ENCODE peak calls at places on chromosomes 1 and 21, in five cellular contexts. M is fibroblast of pulmonary artery, L is left ventricle myocardium inferior, A is right lobe of liver, W is cardiac fibroblast. X is an unnamed sample.

GRCh38 chr1:2468041-2468472 is 8.0 kb upstream of the PLCH2 start:
- DNase-seq in W (peak), M (peak), L (no peak), A (no peak), X (peak)

GRCh38 chr1:244099258-244099930 is 48.3 kb downstream of the ZBTB18 start:
- DNase-seq in M (no peak), W (no peak), L (no peak), A (no peak), X (no peak)

GRCh38 chr1:33231166-33231565 is 25.1 kb upstream of the ZNF362 start:
- DNase-seq in L (no peak), M (no peak), W (no peak), A (no peak), X (no peak)

GRCh38 chr1:237851209-237851845 is 39.4 kb downstream of the ZP4 start:
- DNase-seq in W (peak), L (no peak), A (peak), M (peak), X (peak)

GRCh38 chr1:106063510-106063909 is 993.0 kb upstream of the PRMT6 start:
- DNase-seq in W (no peak), M (no peak), A (no peak), L (no peak), X (no peak)

GRCh38 chr1:171653796-171654704 is 1.6 kb upstream of the MYOC start:
- DNase-seq in M (peak), W (peak), A (peak), L (no peak), X (peak)

GRCh38 chr1:97797403-97798183 is 123.2 kb downstream of the DPYD start:
- DNase-seq in A (no peak), W (peak), L (peak), M (peak), X (peak)

GRCh38 chr1:198598796-198599321 is 40.0 kb upstream of the PTPRC start:
- DNase-seq in M (no peak), L (no peak), A (no peak), W (no peak), X (no peak)

GRCh38 chr1:15722836-15723542 is 13.1 kb upstream of the SLC25A34 start:
- DNase-seq in L (no peak), M (no peak), W (no peak), A (no peak), X (no peak)

GRCh38 chr1:2159124-2159523 is 35.4 kb downstream of the FAAP20 start:
- DNase-seq in A (no peak), M (no peak), L (no peak), W (no peak), X (no peak)

GRCh38 chr1:230165526-230165925 is 98.5 kb downstream of the GALNT2 start:
- DNase-seq in M (no peak), L (no peak), A (no peak), W (no peak), X (no peak)

GRCh38 chr1:200253774-200254495 is 155.9 kb downstream of the ZNF281 start:
- DNase-seq in A (no peak), W (no peak), M (no peak), L (no peak), X (no peak)

GRCh38 chr1:54549181-54549924 is 1.3 kb downstream of the ACOT11 start:
- DNase-seq in L (peak), A (no peak), W (no peak), M (no peak), X (no peak)

GRCh38 chr1:54546651-54547348 is 1.2 kb upstream of the ACOT11 start:
- DNase-seq in W (no peak), M (no peak), A (no peak), L (no peak), X (no peak)

GRCh38 chr1:54545916-54546635 is 2.0 kb upstream of the ACOT11 start:
- DNase-seq in W (no peak), M (no peak), L (no peak), A (no peak), X (no peak)

GRCh38 chr1:54548389-54549044 is 489 bp downstream of the ACOT11 start:
- DNase-seq in A (no peak), W (no peak), M (no peak), L (no peak), X (no peak)

DNA sequence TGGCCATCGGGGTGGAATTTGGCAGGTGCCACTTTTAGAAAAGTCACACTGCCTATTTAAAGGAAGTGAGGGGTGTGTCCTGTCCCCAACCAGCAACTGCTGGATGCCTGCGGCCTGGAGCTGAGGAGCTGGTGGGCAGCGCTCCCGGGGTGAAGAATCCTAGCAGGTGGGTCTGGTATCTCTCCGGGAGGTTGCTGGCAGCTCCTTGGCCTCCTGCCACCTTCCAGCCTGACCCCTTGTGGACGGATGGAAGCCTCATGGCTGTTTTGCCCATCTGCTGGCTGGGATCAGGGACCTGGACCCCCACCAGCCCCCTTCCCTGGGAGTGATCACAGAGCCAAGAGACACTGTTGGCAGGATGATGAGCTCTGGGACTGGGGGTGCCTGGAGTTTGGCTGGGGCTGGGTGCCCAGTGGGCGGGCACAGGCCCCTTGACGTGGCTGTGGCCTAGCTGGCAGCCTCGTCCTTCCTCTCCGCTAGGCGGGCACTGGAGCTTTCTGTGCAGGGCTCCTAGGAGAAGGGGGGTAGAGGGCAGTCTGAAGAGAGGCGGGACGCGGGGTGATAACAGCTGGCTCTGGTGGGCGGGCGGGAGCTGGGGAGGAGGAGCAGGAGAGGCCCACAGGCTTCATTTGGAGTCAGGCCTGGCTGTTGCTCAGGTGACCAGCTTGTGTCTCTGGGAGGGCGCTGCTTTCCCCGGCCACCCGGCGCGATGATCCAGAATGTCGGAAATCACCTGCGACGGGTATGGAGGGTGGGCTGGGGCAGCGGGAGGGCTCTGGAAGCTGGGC is at the start of gene ACOT11:
- DNase-seq in W (peak), L (peak), M (peak), A (peak), X (peak)
- TF ChIP-seq CTCF in W (no peak), L (peak), M (peak), A (peak), X (peak)

GRCh38 chr1:59926381-59927243 is at the start of gene CYP2J2:
- DNase-seq in L (peak), M (peak), W (no peak), A (peak), X (peak)
- H3K4me3 ChIP-seq in L (peak), M (peak), W (peak), A (peak), X (peak)

GRCh38 chr1:48228156-48228555 is 5.6 kb downstream of the SLC5A9 start:
- DNase-seq in A (no peak), W (no peak), L (no peak), M (no peak), X (no peak)
- TF ChIP-seq CTCF in A (peak), W (no peak), L (no peak), M (no peak), X (no peak)

GRCh38 chr1:154954541-154954940 is 1.4 kb downstream of the PBXIP1 start:
- DNase-seq in L (no peak), W (no peak), M (no peak), A (no peak), X (no peak)
- H3K4me3 ChIP-seq in L (peak), W (no peak), M (no peak), A (no peak), X (no peak)

GRCh38 chr1:185450123-185450788 is 133.2 kb upstream of the IVNS1ABP start:
- DNase-seq in L (no peak), W (no peak), A (no peak), M (no peak), X (no peak)

GRCh38 chr1:185453496-185454192 is 136.6 kb upstream of the IVNS1ABP start:
- DNase-seq in M (peak), A (no peak), L (no peak), W (peak), X (peak)

GRCh38 chr1:185448591-185449186 is 131.6 kb upstream of the IVNS1ABP start:
- DNase-seq in W (no peak), L (no peak), A (no peak), M (peak), X (peak)

GRCh38 chr1:185449378-185450101 is 132.5 kb upstream of the IVNS1ABP start:
- DNase-seq in W (no peak), A (no peak), M (no peak), L (no peak), X (no peak)

DNA sequence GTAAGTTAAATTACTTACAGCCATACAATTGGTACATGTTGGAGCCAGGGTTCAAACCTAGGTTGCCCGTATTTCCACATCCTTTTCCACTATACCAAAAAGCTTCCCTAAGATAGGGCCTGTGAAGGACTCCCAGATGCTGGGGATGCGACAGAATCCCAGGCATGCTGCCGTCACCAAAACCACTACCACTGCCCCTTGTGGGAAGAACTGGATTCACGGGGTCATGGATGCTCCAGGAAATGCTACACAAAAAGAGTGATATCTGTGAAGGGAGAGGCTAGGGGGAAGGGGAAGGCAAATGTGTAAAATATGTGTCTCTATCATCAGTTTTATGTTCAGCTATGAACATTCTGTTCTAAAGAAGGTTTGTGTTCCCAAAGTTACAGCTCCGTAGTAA is 133.9 kb upstream of the IVNS1ABP start:
- DNase-seq in A (no peak), W (no peak), M (no peak), L (no peak), X (no peak)
- TF ChIP-seq CTCF in A (no peak), W (no peak), M (no peak), L (no peak), X (no peak)

GRCh38 chr21:35219719-35220118 is 170.6 kb upstream of the RUNX1 start:
- DNase-seq in M (no peak), W (no peak), L (no peak), A (no peak), X (no peak)

GRCh38 chr21:35220301-35220700 is 171.2 kb upstream of the RUNX1 start:
- DNase-seq in W (peak), A (no peak), L (no peak), M (no peak), X (no peak)

GRCh38 chr21:35217504-35218060 is 168.5 kb upstream of the RUNX1 start:
- DNase-seq in L (no peak), A (no peak), W (peak), M (peak), X (peak)

GRCh38 chr21:35216966-35217365 is 167.9 kb upstream of the RUNX1 start:
- DNase-seq in L (no peak), M (no peak), W (no peak), A (no peak), X (no peak)

GRCh38 chr21:35219291-35219690 is 170.2 kb upstream of the RUNX1 start:
- DNase-seq in L (no peak), M (no peak), A (no peak), W (no peak), X (no peak)
- H3K4me3 ChIP-seq in L (no peak), M (no peak), A (no peak), W (no peak), X (no peak)

DNA sequence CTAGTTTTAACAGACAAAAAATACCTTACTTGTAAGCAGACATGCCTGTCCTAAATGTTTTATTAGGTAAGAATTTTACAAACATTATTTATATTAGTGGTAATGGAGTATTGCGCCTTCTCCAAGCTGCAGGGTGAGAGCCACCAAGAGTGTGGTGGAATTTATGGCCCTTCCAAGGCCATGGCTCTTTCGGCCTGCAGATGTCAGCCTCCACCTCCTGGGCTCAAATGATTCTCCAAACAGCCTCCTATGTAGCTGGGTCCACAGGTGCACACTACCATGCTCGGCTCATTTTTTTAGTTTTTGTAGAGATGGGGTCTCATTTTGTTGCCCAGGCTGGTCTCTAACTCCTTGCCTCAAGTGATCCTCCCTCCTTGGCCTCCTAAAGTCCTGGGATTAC is 56.3 kb downstream of the ITGB3BP start:
- DNase-seq in W (no peak), L (no peak), A (no peak), M (no peak), X (no peak)
- TF ChIP-seq CTCF in W (no peak), L (peak), A (no peak), M (no peak), X (peak)

GRCh38 chr1:27153927-27154358 is 982 bp downstream of the SLC9A1 start:
- DNase-seq in L (no peak), A (no peak), M (no peak), W (no peak), X (no peak)
- H3K4me3 ChIP-seq in L (peak), A (no peak), M (peak), W (peak), X (peak)

GRCh38 chr21:42010507-42011493 is 640 bp upstream of the ZBTB21 start:
- DNase-seq in W (no peak), L (no peak), M (no peak), A (peak), X (peak)

GRCh38 chr21:42006765-42007164 is 3.4 kb downstream of the ZBTB21 start:
- DNase-seq in A (no peak), L (no peak), M (no peak), W (peak), X (no peak)

GRCh38 chr21:42007541-42007940 is 2.6 kb downstream of the ZBTB21 start:
- DNase-seq in L (no peak), A (no peak), M (no peak), W (no peak), X (no peak)

GRCh38 chr21:42009831-42010506 is at the start of gene ZBTB21:
- DNase-seq in M (peak), A (peak), W (peak), L (peak), X (peak)

DNA sequence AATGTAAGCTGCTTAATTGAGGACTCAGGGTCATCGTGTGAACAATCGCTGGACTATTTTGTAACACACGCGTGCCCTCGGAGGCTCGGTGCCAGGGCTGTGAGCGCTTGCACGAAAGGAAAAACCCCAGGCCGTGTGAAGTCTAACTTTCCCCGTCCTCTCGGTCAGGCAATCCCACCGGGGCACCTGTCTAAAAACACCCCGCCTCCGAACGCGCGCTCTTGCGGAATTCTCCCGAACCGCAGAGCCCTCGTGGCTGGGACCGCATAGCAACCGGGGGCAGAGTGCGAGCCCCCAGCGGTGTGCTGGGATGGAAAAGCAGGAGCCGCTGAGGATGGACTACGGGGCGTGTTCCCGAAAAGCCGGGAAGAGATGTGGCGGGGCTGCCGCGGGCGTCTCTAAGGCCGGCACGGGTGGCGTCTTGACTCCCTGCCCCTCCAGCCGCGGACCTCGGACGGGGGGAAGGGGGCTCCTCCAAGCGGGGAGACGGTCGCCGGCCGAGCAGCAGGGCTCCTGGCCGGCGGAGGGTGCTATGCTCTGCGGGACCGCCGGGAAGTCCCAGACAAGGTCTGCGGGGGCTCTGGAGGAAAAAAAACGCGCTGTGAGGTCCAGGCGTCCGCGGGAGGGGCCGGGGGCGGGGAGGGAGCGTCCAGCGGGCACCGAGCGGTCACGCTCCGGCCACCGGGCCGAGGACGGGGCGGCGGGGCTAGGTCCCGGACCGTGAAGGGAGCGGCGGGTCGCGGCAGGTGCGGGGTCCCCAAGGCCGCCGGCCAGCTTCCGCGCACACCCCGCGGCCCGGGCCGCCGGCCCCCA is 936 bp downstream of the ZBTB21 start:
- DNase-seq in A (peak), W (peak), M (peak), L (peak), X (peak)
- TF ChIP-seq CTCF in A (peak), W (peak), M (no peak), L (peak), X (peak)